ENCODE peak calls at places on chromosomes 11 and 22, in seven cellular contexts. One of them, this sample, is unnamed.

GRCh38 chr11:110070176-110070575 is 23.0 kb upstream of the ZC3H12C start:
- DNase-seq in EH: no peak
- DNase-seq in mucosa of gallbladder: no peak
- DNase-seq in left lung: no peak
- DNase-seq in stimulated activated CD4-positive, alpha-beta T cell treated with anti-CD3 and anti-CD28 coated beads, TNF-alpha, amount 100 ng/mL, for 4 hours: no peak
- DNase-seq in NCI-H1105: no peak
- DNase-seq in stimulated activated effector memory CD8-positive, alpha-beta T cell treated with anti-CD3 and anti-CD28 coated beads, Interleukin-12 subunit alpha, Interleukin-12 subunit beta, amount 100 ng/mL, for 72 hours: no peak
- DNase-seq in this sample: no peak

GRCh38 chr11:45922425-45923082 is at the start of gene LARGE2:
- DNase-seq in EH: no peak
- DNase-seq in mucosa of gallbladder: no peak
- DNase-seq in left lung: peak; percentile 91
- DNase-seq in stimulated activated CD4-positive, alpha-beta T cell treated with anti-CD3 and anti-CD28 coated beads, TNF-alpha, amount 100 ng/mL, for 4 hours: no peak
- DNase-seq in NCI-H1105: peak; percentile 88
- DNase-seq in stimulated activated effector memory CD8-positive, alpha-beta T cell treated with anti-CD3 and anti-CD28 coated beads, Interleukin-12 subunit alpha, Interleukin-12 subunit beta, amount 100 ng/mL, for 72 hours: no peak
- DNase-seq in this sample: no peak

GRCh38 chr11:69471329-69472052 is 10.0 kb upstream of the LINC01488 start:
- DNase-seq in EH: peak; percentile 65
- DNase-seq in mucosa of gallbladder: no peak
- DNase-seq in left lung: peak; percentile 60
- DNase-seq in stimulated activated CD4-positive, alpha-beta T cell treated with anti-CD3 and anti-CD28 coated beads, TNF-alpha, amount 100 ng/mL, for 4 hours: no peak
- DNase-seq in NCI-H1105: no peak
- DNase-seq in stimulated activated effector memory CD8-positive, alpha-beta T cell treated with anti-CD3 and anti-CD28 coated beads, Interleukin-12 subunit alpha, Interleukin-12 subunit beta, amount 100 ng/mL, for 72 hours: no peak
- DNase-seq in this sample: peak; percentile 4

GRCh38 chr22:34330432-34330831 is 410.2 kb upstream of the LARGE1 start:
- DNase-seq in EH: no peak
- DNase-seq in mucosa of gallbladder: no peak
- DNase-seq in left lung: no peak
- DNase-seq in stimulated activated CD4-positive, alpha-beta T cell treated with anti-CD3 and anti-CD28 coated beads, TNF-alpha, amount 100 ng/mL, for 4 hours: no peak
- DNase-seq in NCI-H1105: no peak
- DNase-seq in stimulated activated effector memory CD8-positive, alpha-beta T cell treated with anti-CD3 and anti-CD28 coated beads, Interleukin-12 subunit alpha, Interleukin-12 subunit beta, amount 100 ng/mL, for 72 hours: no peak
- DNase-seq in this sample: no peak

GRCh38 chr11:134412508-134413333 is 679 bp upstream of the B3GAT1 start:
- DNase-seq in EH: no peak
- DNase-seq in mucosa of gallbladder: no peak
- DNase-seq in left lung: no peak
- DNase-seq in stimulated activated CD4-positive, alpha-beta T cell treated with anti-CD3 and anti-CD28 coated beads, TNF-alpha, amount 100 ng/mL, for 4 hours: no peak
- DNase-seq in NCI-H1105: peak; percentile 80
- DNase-seq in stimulated activated effector memory CD8-positive, alpha-beta T cell treated with anti-CD3 and anti-CD28 coated beads, Interleukin-12 subunit alpha, Interleukin-12 subunit beta, amount 100 ng/mL, for 72 hours: peak; percentile 68
- DNase-seq in this sample: no peak

GRCh38 chr11:33018005-33018404 is 2.3 kb downstream of the DEPDC7 start:
- DNase-seq in EH: no peak
- DNase-seq in mucosa of gallbladder: no peak
- DNase-seq in left lung: no peak
- DNase-seq in stimulated activated CD4-positive, alpha-beta T cell treated with anti-CD3 and anti-CD28 coated beads, TNF-alpha, amount 100 ng/mL, for 4 hours: no peak
- DNase-seq in NCI-H1105: no peak
- DNase-seq in stimulated activated effector memory CD8-positive, alpha-beta T cell treated with anti-CD3 and anti-CD28 coated beads, Interleukin-12 subunit alpha, Interleukin-12 subunit beta, amount 100 ng/mL, for 72 hours: no peak
- DNase-seq in this sample: no peak

GRCh38 chr11:35148163-35148562 is 9.2 kb downstream of the CD44 start:
- DNase-seq in EH: no peak
- DNase-seq in mucosa of gallbladder: no peak
- DNase-seq in left lung: no peak
- DNase-seq in stimulated activated CD4-positive, alpha-beta T cell treated with anti-CD3 and anti-CD28 coated beads, TNF-alpha, amount 100 ng/mL, for 4 hours: no peak
- DNase-seq in NCI-H1105: no peak
- DNase-seq in stimulated activated effector memory CD8-positive, alpha-beta T cell treated with anti-CD3 and anti-CD28 coated beads, Interleukin-12 subunit alpha, Interleukin-12 subunit beta, amount 100 ng/mL, for 72 hours: no peak
- DNase-seq in this sample: no peak

GRCh38 chr11:47593492-47593933 is 698 bp downstream of the C1QTNF4 start:
- DNase-seq in EH: no peak
- DNase-seq in mucosa of gallbladder: no peak
- DNase-seq in left lung: no peak
- DNase-seq in stimulated activated CD4-positive, alpha-beta T cell treated with anti-CD3 and anti-CD28 coated beads, TNF-alpha, amount 100 ng/mL, for 4 hours: no peak
- DNase-seq in NCI-H1105: no peak
- DNase-seq in stimulated activated effector memory CD8-positive, alpha-beta T cell treated with anti-CD3 and anti-CD28 coated beads, Interleukin-12 subunit alpha, Interleukin-12 subunit beta, amount 100 ng/mL, for 72 hours: no peak
- DNase-seq in this sample: no peak

GRCh38 chr11:117425679-117426296 is 98.1 kb downstream of the CEP164 start:
- DNase-seq in EH: no peak
- DNase-seq in mucosa of gallbladder: no peak
- DNase-seq in left lung: no peak
- DNase-seq in stimulated activated CD4-positive, alpha-beta T cell treated with anti-CD3 and anti-CD28 coated beads, TNF-alpha, amount 100 ng/mL, for 4 hours: no peak
- DNase-seq in NCI-H1105: no peak
- DNase-seq in stimulated activated effector memory CD8-positive, alpha-beta T cell treated with anti-CD3 and anti-CD28 coated beads, Interleukin-12 subunit alpha, Interleukin-12 subunit beta, amount 100 ng/mL, for 72 hours: no peak
- DNase-seq in this sample: no peak

GRCh38 chr11:94586546-94586945 is 19.4 kb downstream of the PIWIL4 start:
- DNase-seq in EH: no peak
- DNase-seq in mucosa of gallbladder: no peak
- DNase-seq in left lung: no peak
- DNase-seq in stimulated activated CD4-positive, alpha-beta T cell treated with anti-CD3 and anti-CD28 coated beads, TNF-alpha, amount 100 ng/mL, for 4 hours: no peak
- DNase-seq in NCI-H1105: no peak
- DNase-seq in stimulated activated effector memory CD8-positive, alpha-beta T cell treated with anti-CD3 and anti-CD28 coated beads, Interleukin-12 subunit alpha, Interleukin-12 subunit beta, amount 100 ng/mL, for 72 hours: no peak
- DNase-seq in this sample: no peak

GRCh38 chr11:22193348-22194051 is 615 bp downstream of the ANO5 start:
- DNase-seq in EH: no peak
- DNase-seq in mucosa of gallbladder: peak; percentile 10
- DNase-seq in left lung: peak; percentile 82
- DNase-seq in stimulated activated CD4-positive, alpha-beta T cell treated with anti-CD3 and anti-CD28 coated beads, TNF-alpha, amount 100 ng/mL, for 4 hours: no peak
- DNase-seq in NCI-H1105: peak; percentile 49
- DNase-seq in stimulated activated effector memory CD8-positive, alpha-beta T cell treated with anti-CD3 and anti-CD28 coated beads, Interleukin-12 subunit alpha, Interleukin-12 subunit beta, amount 100 ng/mL, for 72 hours: no peak
- DNase-seq in this sample: no peak

GRCh38 chr11:127345819-127346459 is 345.4 kb upstream of the KIRREL3 start:
- DNase-seq in EH: peak; percentile 44
- DNase-seq in mucosa of gallbladder: peak; percentile 17
- DNase-seq in left lung: no peak
- DNase-seq in stimulated activated CD4-positive, alpha-beta T cell treated with anti-CD3 and anti-CD28 coated beads, TNF-alpha, amount 100 ng/mL, for 4 hours: no peak
- DNase-seq in NCI-H1105: peak; percentile 49
- DNase-seq in stimulated activated effector memory CD8-positive, alpha-beta T cell treated with anti-CD3 and anti-CD28 coated beads, Interleukin-12 subunit alpha, Interleukin-12 subunit beta, amount 100 ng/mL, for 72 hours: no peak
- DNase-seq in this sample: peak; percentile 6

GRCh38 chr22:24810043-24810749 is 4.2 kb downstream of the SGSM1 start:
- DNase-seq in EH: peak; percentile 10
- DNase-seq in mucosa of gallbladder: no peak
- DNase-seq in left lung: no peak
- DNase-seq in stimulated activated CD4-positive, alpha-beta T cell treated with anti-CD3 and anti-CD28 coated beads, TNF-alpha, amount 100 ng/mL, for 4 hours: no peak
- DNase-seq in NCI-H1105: peak; percentile 76
- DNase-seq in stimulated activated effector memory CD8-positive, alpha-beta T cell treated with anti-CD3 and anti-CD28 coated beads, Interleukin-12 subunit alpha, Interleukin-12 subunit beta, amount 100 ng/mL, for 72 hours: no peak
- DNase-seq in this sample: no peak

GRCh38 chr11:86692317-86692716 is 19.9 kb upstream of the ME3 start:
- DNase-seq in EH: peak; percentile 66
- DNase-seq in mucosa of gallbladder: no peak
- DNase-seq in left lung: no peak
- DNase-seq in stimulated activated CD4-positive, alpha-beta T cell treated with anti-CD3 and anti-CD28 coated beads, TNF-alpha, amount 100 ng/mL, for 4 hours: no peak
- DNase-seq in NCI-H1105: no peak
- DNase-seq in stimulated activated effector memory CD8-positive, alpha-beta T cell treated with anti-CD3 and anti-CD28 coated beads, Interleukin-12 subunit alpha, Interleukin-12 subunit beta, amount 100 ng/mL, for 72 hours: no peak
- DNase-seq in this sample: no peak

GRCh38 chr22:24008381-24009226 is 2.5 kb upstream of the CABIN1 start:
- DNase-seq in EH: no peak
- DNase-seq in mucosa of gallbladder: no peak
- DNase-seq in left lung: no peak
- DNase-seq in stimulated activated CD4-positive, alpha-beta T cell treated with anti-CD3 and anti-CD28 coated beads, TNF-alpha, amount 100 ng/mL, for 4 hours: no peak
- DNase-seq in NCI-H1105: no peak
- DNase-seq in stimulated activated effector memory CD8-positive, alpha-beta T cell treated with anti-CD3 and anti-CD28 coated beads, Interleukin-12 subunit alpha, Interleukin-12 subunit beta, amount 100 ng/mL, for 72 hours: no peak
- DNase-seq in this sample: no peak

GRCh38 chr11:61870429-61871039 is 20.8 kb downstream of the FADS3 start:
- DNase-seq in EH: peak; percentile 27
- DNase-seq in mucosa of gallbladder: no peak
- DNase-seq in left lung: no peak
- DNase-seq in stimulated activated CD4-positive, alpha-beta T cell treated with anti-CD3 and anti-CD28 coated beads, TNF-alpha, amount 100 ng/mL, for 4 hours: no peak
- DNase-seq in NCI-H1105: no peak
- DNase-seq in stimulated activated effector memory CD8-positive, alpha-beta T cell treated with anti-CD3 and anti-CD28 coated beads, Interleukin-12 subunit alpha, Interleukin-12 subunit beta, amount 100 ng/mL, for 72 hours: no peak
- DNase-seq in this sample: peak; percentile 24

GRCh38 chr11:115678942-115679341 is 174.7 kb upstream of the CADM1 start:
- DNase-seq in EH: no peak
- DNase-seq in mucosa of gallbladder: no peak
- DNase-seq in left lung: no peak
- DNase-seq in stimulated activated CD4-positive, alpha-beta T cell treated with anti-CD3 and anti-CD28 coated beads, TNF-alpha, amount 100 ng/mL, for 4 hours: no peak
- DNase-seq in NCI-H1105: peak; percentile 73
- DNase-seq in stimulated activated effector memory CD8-positive, alpha-beta T cell treated with anti-CD3 and anti-CD28 coated beads, Interleukin-12 subunit alpha, Interleukin-12 subunit beta, amount 100 ng/mL, for 72 hours: no peak
- DNase-seq in this sample: no peak

GRCh38 chr22:22422629-22423112 is 85.9 kb downstream of the ZNF280B start:
- DNase-seq in EH: peak; percentile 56
- DNase-seq in mucosa of gallbladder: peak; percentile 65
- DNase-seq in left lung: peak; percentile 80
- DNase-seq in stimulated activated CD4-positive, alpha-beta T cell treated with anti-CD3 and anti-CD28 coated beads, TNF-alpha, amount 100 ng/mL, for 4 hours: peak; percentile 19
- DNase-seq in NCI-H1105: peak; percentile 73
- DNase-seq in stimulated activated effector memory CD8-positive, alpha-beta T cell treated with anti-CD3 and anti-CD28 coated beads, Interleukin-12 subunit alpha, Interleukin-12 subunit beta, amount 100 ng/mL, for 72 hours: peak; percentile 85
- DNase-seq in this sample: peak; percentile 67

GRCh38 chr11:45906965-45907591 is at the start of gene FREY1:
- DNase-seq in EH: no peak
- DNase-seq in mucosa of gallbladder: no peak
- DNase-seq in left lung: peak; percentile 69
- DNase-seq in stimulated activated CD4-positive, alpha-beta T cell treated with anti-CD3 and anti-CD28 coated beads, TNF-alpha, amount 100 ng/mL, for 4 hours: no peak
- DNase-seq in NCI-H1105: no peak
- DNase-seq in stimulated activated effector memory CD8-positive, alpha-beta T cell treated with anti-CD3 and anti-CD28 coated beads, Interleukin-12 subunit alpha, Interleukin-12 subunit beta, amount 100 ng/mL, for 72 hours: no peak
- DNase-seq in this sample: peak; percentile 99

GRCh38 chr11:47391077-47391583 is 12.8 kb upstream of the SPI1 start:
- DNase-seq in EH: no peak
- DNase-seq in mucosa of gallbladder: no peak
- DNase-seq in left lung: peak; percentile 92
- DNase-seq in stimulated activated CD4-positive, alpha-beta T cell treated with anti-CD3 and anti-CD28 coated beads, TNF-alpha, amount 100 ng/mL, for 4 hours: no peak
- DNase-seq in NCI-H1105: no peak
- DNase-seq in stimulated activated effector memory CD8-positive, alpha-beta T cell treated with anti-CD3 and anti-CD28 coated beads, Interleukin-12 subunit alpha, Interleukin-12 subunit beta, amount 100 ng/mL, for 72 hours: no peak
- DNase-seq in this sample: peak; percentile 44

GRCh38 chr22:37905534-37906363 is at the start of gene MICALL1:
- DNase-seq in EH: peak; percentile 84
- DNase-seq in mucosa of gallbladder: peak; percentile 56
- DNase-seq in left lung: peak; percentile 96
- DNase-seq in stimulated activated CD4-positive, alpha-beta T cell treated with anti-CD3 and anti-CD28 coated beads, TNF-alpha, amount 100 ng/mL, for 4 hours: peak; percentile 36
- DNase-seq in NCI-H1105: peak; percentile 15
- DNase-seq in stimulated activated effector memory CD8-positive, alpha-beta T cell treated with anti-CD3 and anti-CD28 coated beads, Interleukin-12 subunit alpha, Interleukin-12 subunit beta, amount 100 ng/mL, for 72 hours: peak; percentile 79
- DNase-seq in this sample: peak; percentile 62

GRCh38 chr11:1749020-1749758 is 1.2 kb downstream of the IFITM10 start:
- DNase-seq in EH: peak; percentile 35
- DNase-seq in mucosa of gallbladder: no peak
- DNase-seq in left lung: peak; percentile 86
- DNase-seq in stimulated activated CD4-positive, alpha-beta T cell treated with anti-CD3 and anti-CD28 coated beads, TNF-alpha, amount 100 ng/mL, for 4 hours: no peak
- DNase-seq in NCI-H1105: no peak
- DNase-seq in stimulated activated effector memory CD8-positive, alpha-beta T cell treated with anti-CD3 and anti-CD28 coated beads, Interleukin-12 subunit alpha, Interleukin-12 subunit beta, amount 100 ng/mL, for 72 hours: no peak
- DNase-seq in this sample: no peak

GRCh38 chr22:23130697-23131096 is 11.1 kb downstream of the RSPH14 start:
- DNase-seq in EH: no peak
- DNase-seq in mucosa of gallbladder: no peak
- DNase-seq in left lung: peak; percentile 34
- DNase-seq in stimulated activated CD4-positive, alpha-beta T cell treated with anti-CD3 and anti-CD28 coated beads, TNF-alpha, amount 100 ng/mL, for 4 hours: no peak
- DNase-seq in NCI-H1105: no peak
- DNase-seq in stimulated activated effector memory CD8-positive, alpha-beta T cell treated with anti-CD3 and anti-CD28 coated beads, Interleukin-12 subunit alpha, Interleukin-12 subunit beta, amount 100 ng/mL, for 72 hours: no peak
- DNase-seq in this sample: no peak

GRCh38 chr11:59062602-59063529 is 23.2 kb upstream of the GLYATL1B start:
- DNase-seq in EH: no peak
- DNase-seq in mucosa of gallbladder: no peak
- DNase-seq in left lung: no peak
- DNase-seq in stimulated activated CD4-positive, alpha-beta T cell treated with anti-CD3 and anti-CD28 coated beads, TNF-alpha, amount 100 ng/mL, for 4 hours: no peak
- DNase-seq in NCI-H1105: no peak
- DNase-seq in stimulated activated effector memory CD8-positive, alpha-beta T cell treated with anti-CD3 and anti-CD28 coated beads, Interleukin-12 subunit alpha, Interleukin-12 subunit beta, amount 100 ng/mL, for 72 hours: no peak
- DNase-seq in this sample: no peak

GRCh38 chr11:125892071-125892470 is 4.6 kb downstream of the HYLS1 start:
- DNase-seq in EH: peak; percentile 67
- DNase-seq in mucosa of gallbladder: no peak
- DNase-seq in left lung: no peak
- DNase-seq in stimulated activated CD4-positive, alpha-beta T cell treated with anti-CD3 and anti-CD28 coated beads, TNF-alpha, amount 100 ng/mL, for 4 hours: no peak
- DNase-seq in NCI-H1105: no peak
- DNase-seq in stimulated activated effector memory CD8-positive, alpha-beta T cell treated with anti-CD3 and anti-CD28 coated beads, Interleukin-12 subunit alpha, Interleukin-12 subunit beta, amount 100 ng/mL, for 72 hours: no peak
- DNase-seq in this sample: no peak

GRCh38 chr11:86942212-86942611 is 13.0 kb downstream of the FZD4 start:
- DNase-seq in EH: peak; percentile 72
- DNase-seq in mucosa of gallbladder: no peak
- DNase-seq in left lung: no peak
- DNase-seq in stimulated activated CD4-positive, alpha-beta T cell treated with anti-CD3 and anti-CD28 coated beads, TNF-alpha, amount 100 ng/mL, for 4 hours: no peak
- DNase-seq in NCI-H1105: no peak
- DNase-seq in stimulated activated effector memory CD8-positive, alpha-beta T cell treated with anti-CD3 and anti-CD28 coated beads, Interleukin-12 subunit alpha, Interleukin-12 subunit beta, amount 100 ng/mL, for 72 hours: no peak
- DNase-seq in this sample: no peak

GRCh38 chr22:26483439-26484359 is at the start of the genes HPS4 and SRRD:
- DNase-seq in EH: peak; percentile 87
- DNase-seq in mucosa of gallbladder: peak; percentile 92
- DNase-seq in left lung: peak; percentile 97
- DNase-seq in stimulated activated CD4-positive, alpha-beta T cell treated with anti-CD3 and anti-CD28 coated beads, TNF-alpha, amount 100 ng/mL, for 4 hours: peak; percentile 81
- DNase-seq in NCI-H1105: peak; percentile 88
- DNase-seq in stimulated activated effector memory CD8-positive, alpha-beta T cell treated with anti-CD3 and anti-CD28 coated beads, Interleukin-12 subunit alpha, Interleukin-12 subunit beta, amount 100 ng/mL, for 72 hours: peak; percentile 95
- DNase-seq in this sample: peak; percentile 92

GRCh38 chr22:35064664-35065063 is 1.3 kb upstream of the ISX start:
- DNase-seq in EH: no peak
- DNase-seq in mucosa of gallbladder: no peak
- DNase-seq in left lung: no peak
- DNase-seq in stimulated activated CD4-positive, alpha-beta T cell treated with anti-CD3 and anti-CD28 coated beads, TNF-alpha, amount 100 ng/mL, for 4 hours: no peak
- DNase-seq in NCI-H1105: no peak
- DNase-seq in stimulated activated effector memory CD8-positive, alpha-beta T cell treated with anti-CD3 and anti-CD28 coated beads, Interleukin-12 subunit alpha, Interleukin-12 subunit beta, amount 100 ng/mL, for 72 hours: no peak
- DNase-seq in this sample: no peak

GRCh38 chr22:49042066-49042465 is 785.6 kb downstream of the BRD1 start:
- DNase-seq in EH: no peak
- DNase-seq in mucosa of gallbladder: no peak
- DNase-seq in left lung: no peak
- DNase-seq in stimulated activated CD4-positive, alpha-beta T cell treated with anti-CD3 and anti-CD28 coated beads, TNF-alpha, amount 100 ng/mL, for 4 hours: no peak
- DNase-seq in NCI-H1105: no peak
- DNase-seq in stimulated activated effector memory CD8-positive, alpha-beta T cell treated with anti-CD3 and anti-CD28 coated beads, Interleukin-12 subunit alpha, Interleukin-12 subunit beta, amount 100 ng/mL, for 72 hours: no peak
- DNase-seq in this sample: no peak

GRCh38 chr11:71364176-71364671 is 84.0 kb downstream of the DHCR7 start:
- DNase-seq in EH: no peak
- DNase-seq in mucosa of gallbladder: no peak
- DNase-seq in left lung: no peak
- DNase-seq in stimulated activated CD4-positive, alpha-beta T cell treated with anti-CD3 and anti-CD28 coated beads, TNF-alpha, amount 100 ng/mL, for 4 hours: no peak
- DNase-seq in NCI-H1105: no peak
- DNase-seq in stimulated activated effector memory CD8-positive, alpha-beta T cell treated with anti-CD3 and anti-CD28 coated beads, Interleukin-12 subunit alpha, Interleukin-12 subunit beta, amount 100 ng/mL, for 72 hours: no peak
- DNase-seq in this sample: no peak

GRCh38 chr22:35037089-35037488 is 28.9 kb upstream of the ISX start:
- DNase-seq in EH: peak; percentile 18
- DNase-seq in mucosa of gallbladder: no peak
- DNase-seq in left lung: no peak
- DNase-seq in stimulated activated CD4-positive, alpha-beta T cell treated with anti-CD3 and anti-CD28 coated beads, TNF-alpha, amount 100 ng/mL, for 4 hours: no peak
- DNase-seq in NCI-H1105: no peak
- DNase-seq in stimulated activated effector memory CD8-positive, alpha-beta T cell treated with anti-CD3 and anti-CD28 coated beads, Interleukin-12 subunit alpha, Interleukin-12 subunit beta, amount 100 ng/mL, for 72 hours: no peak
- DNase-seq in this sample: no peak

GRCh38 chr22:18104566-18104965 is 6.0 kb upstream of the TUBA8 start:
- DNase-seq in EH: no peak
- DNase-seq in mucosa of gallbladder: no peak
- DNase-seq in left lung: no peak
- DNase-seq in stimulated activated CD4-positive, alpha-beta T cell treated with anti-CD3 and anti-CD28 coated beads, TNF-alpha, amount 100 ng/mL, for 4 hours: no peak
- DNase-seq in NCI-H1105: no peak
- DNase-seq in stimulated activated effector memory CD8-positive, alpha-beta T cell treated with anti-CD3 and anti-CD28 coated beads, Interleukin-12 subunit alpha, Interleukin-12 subunit beta, amount 100 ng/mL, for 72 hours: no peak
- DNase-seq in this sample: no peak

GRCh38 chr11:47278058-47278457 is 8.1 kb downstream of the MADD start:
- DNase-seq in EH: no peak
- DNase-seq in mucosa of gallbladder: no peak
- DNase-seq in left lung: no peak
- DNase-seq in stimulated activated CD4-positive, alpha-beta T cell treated with anti-CD3 and anti-CD28 coated beads, TNF-alpha, amount 100 ng/mL, for 4 hours: no peak
- DNase-seq in NCI-H1105: no peak
- DNase-seq in stimulated activated effector memory CD8-positive, alpha-beta T cell treated with anti-CD3 and anti-CD28 coated beads, Interleukin-12 subunit alpha, Interleukin-12 subunit beta, amount 100 ng/mL, for 72 hours: no peak
- DNase-seq in this sample: no peak

GRCh38 chr11:19053909-19054308 is 6.6 kb downstream of the MRGPRX2 start:
- DNase-seq in EH: no peak
- DNase-seq in mucosa of gallbladder: no peak
- DNase-seq in left lung: no peak
- DNase-seq in stimulated activated CD4-positive, alpha-beta T cell treated with anti-CD3 and anti-CD28 coated beads, TNF-alpha, amount 100 ng/mL, for 4 hours: no peak
- DNase-seq in NCI-H1105: no peak
- DNase-seq in stimulated activated effector memory CD8-positive, alpha-beta T cell treated with anti-CD3 and anti-CD28 coated beads, Interleukin-12 subunit alpha, Interleukin-12 subunit beta, amount 100 ng/mL, for 72 hours: no peak
- DNase-seq in this sample: no peak

GRCh38 chr22:29914165-29914564 is 31.2 kb downstream of the MTMR3 start:
- DNase-seq in EH: peak; percentile 90
- DNase-seq in mucosa of gallbladder: no peak
- DNase-seq in left lung: no peak
- DNase-seq in stimulated activated CD4-positive, alpha-beta T cell treated with anti-CD3 and anti-CD28 coated beads, TNF-alpha, amount 100 ng/mL, for 4 hours: no peak
- DNase-seq in NCI-H1105: no peak
- DNase-seq in stimulated activated effector memory CD8-positive, alpha-beta T cell treated with anti-CD3 and anti-CD28 coated beads, Interleukin-12 subunit alpha, Interleukin-12 subunit beta, amount 100 ng/mL, for 72 hours: no peak
- DNase-seq in this sample: peak; percentile 46

GRCh38 chr11:556175-556699 is 4.3 kb downstream of the LMNTD2 start:
- DNase-seq in EH: peak; percentile 25
- DNase-seq in mucosa of gallbladder: no peak
- DNase-seq in left lung: no peak
- DNase-seq in stimulated activated CD4-positive, alpha-beta T cell treated with anti-CD3 and anti-CD28 coated beads, TNF-alpha, amount 100 ng/mL, for 4 hours: no peak
- DNase-seq in NCI-H1105: no peak
- DNase-seq in stimulated activated effector memory CD8-positive, alpha-beta T cell treated with anti-CD3 and anti-CD28 coated beads, Interleukin-12 subunit alpha, Interleukin-12 subunit beta, amount 100 ng/mL, for 72 hours: no peak
- DNase-seq in this sample: peak; percentile 48

GRCh38 chr11:58674609-58675008 is 52.1 kb downstream of the CNTF start:
- DNase-seq in EH: no peak
- DNase-seq in mucosa of gallbladder: no peak
- DNase-seq in left lung: peak; percentile 35
- DNase-seq in stimulated activated CD4-positive, alpha-beta T cell treated with anti-CD3 and anti-CD28 coated beads, TNF-alpha, amount 100 ng/mL, for 4 hours: no peak
- DNase-seq in NCI-H1105: no peak
- DNase-seq in stimulated activated effector memory CD8-positive, alpha-beta T cell treated with anti-CD3 and anti-CD28 coated beads, Interleukin-12 subunit alpha, Interleukin-12 subunit beta, amount 100 ng/mL, for 72 hours: no peak
- DNase-seq in this sample: no peak

GRCh38 chr11:9775393-9775780 is 111.5 kb downstream of the SWAP70 start:
- DNase-seq in EH: no peak
- DNase-seq in mucosa of gallbladder: no peak
- DNase-seq in left lung: no peak
- DNase-seq in stimulated activated CD4-positive, alpha-beta T cell treated with anti-CD3 and anti-CD28 coated beads, TNF-alpha, amount 100 ng/mL, for 4 hours: no peak
- DNase-seq in NCI-H1105: no peak
- DNase-seq in stimulated activated effector memory CD8-positive, alpha-beta T cell treated with anti-CD3 and anti-CD28 coated beads, Interleukin-12 subunit alpha, Interleukin-12 subunit beta, amount 100 ng/mL, for 72 hours: no peak
- DNase-seq in this sample: no peak